ENCODE peak calls at places on chromosomes 7 and 10, in nine cellular contexts. J is GM12878; Z is cardiac muscle cell; U is IMR-90; I is neural progenitor cell; B is endodermal cell; E is CD8-positive, alpha-beta memory T cell; G is sigmoid colon; V is spleen. H is an unnamed sample. For H3K4me1, the result is how much of the 10 kb centered on the place peaks cover.

GRCh38 chr7:111041577-111041976 is 49.4 kb upstream of the LRRN3 start:
- DNase-seq in J (no peak), Z (peak), U (peak), I (no peak), B (no peak), E (no peak), G (no peak), V (no peak), H (no peak)

GRCh38 chr10:98431016-98431415 is 15.7 kb downstream of the HPS1 start:
- DNase-seq in J (no peak), Z (no peak), U (no peak), I (no peak), B (no peak), E (no peak), G (no peak), V (no peak), H (no peak)

GRCh38 chr7:25988640-25989039 is 163.4 kb upstream of the NFE2L3 start:
- DNase-seq in J (no peak), Z (no peak), U (no peak), I (no peak), B (no peak), E (no peak), G (no peak), V (no peak), H (no peak)

GRCh38 chr10:43340619-43341018 is 30.8 kb upstream of the FXYD4 start:
- DNase-seq in J (no peak), Z (no peak), U (no peak), I (no peak), B (no peak), E (no peak), G (no peak), V (no peak), H (no peak)

GRCh38 chr10:60821661-60822060 is 43.4 kb downstream of the CDK1 start:
- DNase-seq in J (no peak), Z (no peak), U (peak), I (no peak), B (no peak), E (no peak), G (no peak), V (no peak), H (no peak)

GRCh38 chr10:124138883-124139348 is 45.5 kb upstream of the CHST15 start:
- DNase-seq in J (no peak), Z (no peak), U (no peak), I (no peak), B (no peak), E (no peak), G (peak), V (no peak), H (no peak)

GRCh38 chr7:98879198-98879988 is 1.1 kb downstream of the TRRAP start:
- DNase-seq in J (peak), Z (peak), U (peak), I (peak), B (peak), E (peak), G (no peak), V (peak), H (no peak)

GRCh38 chr10:14405076-14406065 is 74.6 kb upstream of the FRMD4A start:
- DNase-seq in J (no peak), Z (no peak), U (peak), I (no peak), B (no peak), E (no peak), G (no peak), V (no peak), H (no peak)

GRCh38 chr7:139482662-139483466 is 609 bp downstream of the KLRG2 start:
- DNase-seq in J (no peak), Z (peak), U (no peak), I (peak), B (peak), E (no peak), G (no peak), V (no peak), H (no peak)

GRCh38 chr7:149181136-149181790 is 14.1 kb upstream of the ZNF282 start:
- DNase-seq in J (no peak), Z (no peak), U (no peak), I (no peak), B (no peak), E (no peak), G (no peak), V (no peak), H (no peak)

GRCh38 chr7:44077681-44078091 is 4.6 kb downstream of the POLM start:
- DNase-seq in J (no peak), Z (no peak), U (no peak), I (no peak), B (no peak), E (no peak), G (peak), V (peak), H (no peak)

GRCh38 chr10:42932116-42932515 is 144.8 kb upstream of the RET start:
- DNase-seq in J (no peak), Z (no peak), U (no peak), I (no peak), B (no peak), E (no peak), G (no peak), V (peak), H (no peak)

GRCh38 chr7:31761646-31762045 is 74.6 kb downstream of the PPP1R17 start:
- DNase-seq in J (no peak), Z (no peak), U (no peak), I (no peak), B (no peak), E (no peak), G (no peak), V (no peak), H (no peak)

GRCh38 chr10:114030140-114030539 is 13.5 kb upstream of the ADRB1 start:
- DNase-seq in J (no peak), Z (no peak), U (no peak), I (no peak), B (no peak), E (no peak), G (no peak), V (no peak), H (no peak)

GRCh38 chr7:75900617-75901315 is 14.2 kb upstream of the POR start:
- DNase-seq in J (no peak), Z (no peak), U (no peak), I (peak), B (no peak), E (no peak), G (no peak), V (no peak), H (no peak)

GRCh38 chr7:75906991-75907667 is 7.8 kb upstream of the POR start:
- DNase-seq in J (no peak), Z (no peak), U (no peak), I (no peak), B (no peak), E (no peak), G (no peak), V (no peak), H (no peak)

GRCh38 chr7:75909521-75910132 is 5.3 kb upstream of the POR start:
- DNase-seq in J (no peak), Z (no peak), U (no peak), I (no peak), B (no peak), E (no peak), G (no peak), V (no peak), H (no peak)

GRCh38 chr7:75905785-75906604 is 9.0 kb upstream of the POR start:
- DNase-seq in J (no peak), Z (no peak), U (peak), I (peak), B (peak), E (no peak), G (peak), V (peak), H (peak)
- H3K27ac ChIP-seq in J (no peak), Z (no peak), U (no peak), I (no peak), B (peak), E (no peak), G (peak), V (peak), H (no peak)

DNA sequence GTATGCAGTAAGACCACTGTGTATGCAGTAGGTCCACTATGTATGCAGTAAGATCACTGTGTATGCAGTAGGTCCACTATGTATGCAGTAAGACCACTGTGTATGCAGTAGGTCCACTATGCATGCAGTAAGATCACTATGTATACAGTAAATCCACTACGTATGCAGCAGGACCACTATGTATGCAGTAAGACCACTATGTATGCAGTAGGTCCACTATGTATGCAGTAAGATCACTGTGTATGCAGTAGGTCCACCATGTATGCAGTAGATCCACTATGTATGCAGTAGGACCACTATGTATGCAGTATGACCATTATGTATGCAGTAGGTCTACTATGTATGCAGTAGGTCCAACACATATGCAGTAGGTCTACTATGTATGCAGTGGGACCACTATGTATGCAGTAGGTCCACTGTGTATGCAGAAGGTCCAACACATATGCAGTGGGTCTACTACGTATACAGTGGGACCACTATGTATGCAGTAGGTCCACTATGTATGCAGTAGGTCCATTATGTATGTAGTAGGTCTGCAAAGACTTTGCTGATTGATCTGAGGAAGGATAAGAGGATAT is 313.6 kb downstream of the ADARB2 start:
- DNase-seq in J (no peak), Z (no peak), U (no peak), I (no peak), B (no peak), E (no peak), G (no peak), V (no peak), H (no peak)
- H3K4me1 ChIP-seq in J (under half), Z (under half), U (under half), I (under half), B (under half), E (under half), G (under half), V (under half), H (under half)

GRCh38 chr7:41045556-41046123 is 657.2 kb downstream of the INHBA start:
- DNase-seq in J (no peak), Z (no peak), U (no peak), I (peak), B (peak), E (no peak), G (no peak), V (no peak), H (no peak)
- H3K27ac ChIP-seq in J (no peak), Z (no peak), U (no peak), I (no peak), B (no peak), E (no peak), G (no peak), V (no peak), H (no peak)

DNA sequence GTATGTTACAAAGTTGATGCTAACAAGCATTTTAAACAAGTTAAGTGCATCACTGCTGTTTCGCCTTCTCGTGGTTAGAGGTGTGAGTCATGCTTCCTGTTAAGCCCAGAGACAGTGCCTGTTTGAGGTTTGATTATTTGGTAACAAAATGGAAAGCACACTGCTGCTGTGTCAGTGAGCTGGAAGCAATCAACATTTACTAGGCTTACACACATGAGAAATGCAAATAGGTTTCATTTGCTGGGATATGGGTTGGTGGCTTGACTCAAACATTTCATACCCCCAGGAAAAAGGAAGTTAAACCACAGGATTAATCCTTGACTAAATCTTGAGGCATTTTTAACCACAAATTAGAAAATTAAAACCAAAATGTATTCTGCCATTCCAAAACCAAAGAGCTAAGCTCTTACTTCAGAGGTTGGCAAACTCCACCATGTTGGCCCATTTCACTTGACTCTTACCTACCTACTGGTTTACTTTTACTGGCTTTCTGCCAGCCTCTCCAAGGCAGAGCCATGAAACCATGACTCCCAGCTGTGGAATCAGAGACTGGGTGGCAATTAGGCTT is 139.2 kb downstream of the ETV1 start:
- DNase-seq in J (peak), Z (no peak), U (peak), I (no peak), B (peak), E (peak), G (no peak), V (no peak), H (no peak)
- H3K4me1 ChIP-seq in J (under half), Z (under half), U (under half), I (under half), B (under half), E (under half), G (under half), V (under half), H (under half)

DNA sequence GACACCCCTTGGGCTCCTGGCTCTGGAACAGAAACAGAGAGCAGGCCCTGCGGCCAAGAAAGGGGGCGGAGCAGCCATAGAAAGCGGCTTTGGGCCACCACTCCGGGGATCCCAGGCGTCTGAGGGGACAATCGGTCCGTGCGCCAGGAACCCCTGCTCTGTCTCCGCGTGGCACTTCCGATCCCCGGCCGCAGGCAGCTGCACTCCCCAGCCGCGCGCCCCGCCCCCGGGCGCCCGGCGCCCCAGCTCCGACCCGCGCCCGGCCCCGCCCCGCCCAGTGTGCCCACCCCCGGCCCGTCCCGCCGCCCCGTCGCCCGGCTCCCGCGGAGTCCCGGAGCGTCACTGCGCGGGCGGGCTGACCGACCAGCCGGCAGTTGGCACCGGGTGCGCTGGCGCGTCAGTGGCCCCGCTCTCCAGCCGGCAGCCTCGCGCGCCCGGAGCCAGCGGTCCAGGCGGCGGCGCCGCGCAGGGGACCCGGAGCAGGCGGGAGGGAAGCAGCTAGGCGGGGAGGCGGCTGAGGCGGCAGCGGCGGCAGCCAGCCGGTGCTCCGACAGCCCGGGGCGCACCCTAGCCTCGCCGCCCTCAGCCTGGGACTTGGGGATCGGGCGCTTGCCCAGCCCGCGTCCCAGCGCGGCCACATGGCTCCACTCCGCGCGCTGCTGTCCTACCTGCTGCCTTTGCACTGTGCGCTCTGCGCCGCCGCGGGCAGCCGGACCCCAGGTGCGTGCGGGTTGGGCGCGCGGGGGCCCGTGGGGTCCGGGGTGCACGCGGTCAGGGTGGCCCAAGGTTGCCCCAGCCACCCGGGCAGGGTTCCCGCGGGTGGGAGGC is at the start of gene ADAMTS14:
- DNase-seq in J (no peak), Z (peak), U (no peak), I (peak), B (peak), E (no peak), G (no peak), V (peak), H (no peak)
- H3K27ac ChIP-seq in J (no peak), Z (no peak), U (no peak), I (no peak), B (no peak), E (peak), G (no peak), V (no peak), H (no peak)

GRCh38 chr10:71753960-71754505 is 19.3 kb downstream of the VSIR start:
- DNase-seq in J (no peak), Z (no peak), U (no peak), I (no peak), B (no peak), E (no peak), G (no peak), V (peak), H (no peak)

GRCh38 chr10:71756441-71757191 is 16.7 kb downstream of the VSIR start:
- DNase-seq in J (no peak), Z (no peak), U (no peak), I (no peak), B (no peak), E (no peak), G (no peak), V (no peak), H (no peak)

GRCh38 chr10:71754562-71754961 is 18.8 kb downstream of the VSIR start:
- DNase-seq in J (no peak), Z (no peak), U (no peak), I (no peak), B (no peak), E (no peak), G (no peak), V (no peak), H (no peak)

GRCh38 chr10:71753091-71753959 is 20.0 kb downstream of the VSIR start:
- DNase-seq in J (no peak), Z (peak), U (no peak), I (no peak), B (no peak), E (no peak), G (peak), V (peak), H (no peak)

GRCh38 chr10:71755179-71755879 is 18.0 kb downstream of the VSIR start:
- DNase-seq in J (no peak), Z (no peak), U (no peak), I (no peak), B (no peak), E (no peak), G (no peak), V (peak), H (no peak)
- H3K4me1 ChIP-seq in J (under half), Z (under half), U (under half), I (under half), B (under half), E (half or more), G (under half), V (under half), H (under half)

DNA sequence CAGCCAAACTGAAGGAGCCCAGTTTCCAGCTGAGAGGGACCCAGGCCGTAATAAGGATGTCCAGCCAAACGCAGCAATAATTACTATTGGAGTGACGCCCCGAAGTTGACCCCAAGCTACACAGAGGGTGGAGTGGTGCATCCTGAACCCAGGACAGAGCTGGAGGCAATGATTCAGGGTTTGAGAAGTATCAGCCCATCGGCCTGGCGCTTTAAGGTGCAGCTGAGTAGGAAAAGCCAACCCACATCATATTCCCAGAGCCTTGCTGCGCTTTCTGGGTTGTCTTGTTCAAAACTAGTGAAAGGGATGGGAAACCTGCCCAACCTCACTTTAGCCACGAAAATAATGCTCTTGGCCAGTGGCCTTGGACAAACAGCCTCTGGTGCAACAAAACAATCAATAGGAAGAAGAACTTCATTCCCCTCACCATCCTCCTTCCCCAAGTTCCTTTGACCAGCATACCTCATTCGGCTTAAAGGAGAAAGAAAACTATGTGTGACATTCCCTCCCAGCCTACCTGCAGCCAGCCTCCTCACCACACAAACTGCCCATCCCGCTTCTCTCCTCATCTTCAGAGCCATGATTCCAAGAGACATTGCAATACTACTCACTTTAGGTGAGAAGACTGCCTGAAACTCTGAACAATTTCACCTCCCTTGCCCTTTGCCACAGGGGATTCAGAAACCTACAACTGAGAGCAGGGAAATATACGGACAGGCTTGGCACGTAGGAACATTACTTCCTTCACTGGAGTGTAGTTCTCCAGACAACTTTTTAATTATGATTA is 217.2 kb upstream of the MKLN1 start:
- DNase-seq in J (no peak), Z (no peak), U (peak), I (peak), B (peak), E (no peak), G (peak), V (no peak), H (no peak)
- H3K27ac ChIP-seq in J (peak), Z (no peak), U (peak), I (no peak), B (no peak), E (peak), G (peak), V (peak), H (peak)

GRCh38 chr10:48685731-48686130 is 1.1 kb downstream of the WDFY4 start:
- DNase-seq in J (no peak), Z (no peak), U (no peak), I (no peak), B (no peak), E (no peak), G (no peak), V (no peak), H (no peak)

GRCh38 chr10:48683893-48684292 is 780 bp upstream of the WDFY4 start:
- DNase-seq in J (no peak), Z (no peak), U (no peak), I (no peak), B (no peak), E (no peak), G (no peak), V (no peak), H (no peak)

GRCh38 chr10:48683424-48683823 is 1.2 kb upstream of the WDFY4 start:
- DNase-seq in J (no peak), Z (no peak), U (no peak), I (no peak), B (no peak), E (no peak), G (no peak), V (no peak), H (no peak)

GRCh38 chr10:48684792-48685651 is at the start of gene WDFY4:
- DNase-seq in J (no peak), Z (no peak), U (no peak), I (no peak), B (no peak), E (no peak), G (no peak), V (peak), H (no peak)

DNA sequence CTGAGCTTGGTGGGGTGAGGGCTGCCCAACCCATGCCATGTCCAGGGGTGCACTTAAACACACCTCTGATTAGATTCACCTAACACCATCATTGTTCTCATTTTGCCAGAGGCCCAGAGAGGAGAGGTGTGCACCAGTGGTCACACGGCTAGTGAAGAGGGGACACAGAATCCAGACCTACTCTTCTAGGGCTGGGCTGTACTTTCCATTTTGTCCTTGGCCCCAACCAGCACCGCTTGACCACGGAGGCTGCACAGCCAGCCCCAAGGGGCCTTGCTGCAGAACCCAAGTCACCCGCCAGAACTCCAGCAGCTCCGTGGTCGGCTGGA is 246 bp upstream of the WDFY4 start:
- DNase-seq in J (no peak), Z (no peak), U (no peak), I (no peak), B (no peak), E (no peak), G (no peak), V (no peak), H (no peak)
- H3K4me1 ChIP-seq in J (under half), Z (under half), U (under half), I (under half), B (under half), E (under half), G (under half), V (under half), H (under half)

GRCh38 chr7:101868191-101868950 is 50.9 kb downstream of the CUX1 start:
- DNase-seq in J (no peak), Z (no peak), U (no peak), I (no peak), B (no peak), E (no peak), G (no peak), V (no peak), H (no peak)

GRCh38 chr7:101871351-101871750 is 53.9 kb downstream of the CUX1 start:
- DNase-seq in J (no peak), Z (no peak), U (no peak), I (no peak), B (no peak), E (no peak), G (no peak), V (peak), H (no peak)

GRCh38 chr7:101869026-101869900 is 51.8 kb downstream of the CUX1 start:
- DNase-seq in J (no peak), Z (no peak), U (no peak), I (peak), B (peak), E (no peak), G (no peak), V (no peak), H (no peak)

GRCh38 chr7:101869901-101870290 is 52.5 kb downstream of the CUX1 start:
- DNase-seq in J (no peak), Z (no peak), U (no peak), I (no peak), B (no peak), E (no peak), G (no peak), V (no peak), H (no peak)

GRCh38 chr7:101870361-101871062 is 53.1 kb downstream of the CUX1 start:
- DNase-seq in J (no peak), Z (no peak), U (peak), I (peak), B (peak), E (no peak), G (no peak), V (no peak), H (no peak)
- H3K27ac ChIP-seq in J (no peak), Z (peak), U (no peak), I (peak), B (peak), E (no peak), G (peak), V (no peak), H (no peak)

H was measured in thoracic aorta.